ENCODE peak calls at places on chromosomes 2 and 18, in nine cellular contexts. H, X, I, P, O, W, Y, A and T are unnamed samples.

GRCh38 chr2:96769816-96770215 is 9.1 kb downstream of the CNNM4 start:
- DNase-seq in H (no peak), X (no peak), I (no peak), P (no peak), O (peak; percentile 66), W (no peak), Y (no peak), A (no peak), T (no peak)

GRCh38 chr2:239302808-239303557 is 97.8 kb downstream of the HDAC4 start:
- DNase-seq in H (no peak), X (no peak), I (no peak), P (no peak), O (no peak), W (no peak), Y (no peak), A (no peak), T (no peak)

GRCh38 chr2:144517825-144518699 is 1.9 kb downstream of the ZEB2 start:
- DNase-seq in H (no peak), X (no peak), I (no peak), P (peak; percentile 74), O (no peak), W (peak; percentile 39), Y (peak; percentile 48), A (no peak), T (peak; percentile 54)

GRCh38 chr18:9366126-9366714 is 31.6 kb downstream of the TWSG1 start:
- DNase-seq in H (peak; percentile 61), X (peak; percentile 40), I (no peak), P (no peak), O (peak; percentile 31), W (no peak), Y (peak; percentile 64), A (peak; percentile 52), T (peak; percentile 59)

GRCh38 chr2:160484859-160485520 is 8.6 kb downstream of the RBMS1 start:
- DNase-seq in H (no peak), X (no peak), I (no peak), P (no peak), O (no peak), W (no peak), Y (no peak), A (no peak), T (no peak)

GRCh38 chr2:79180092-79180491 is 20.5 kb upstream of the REG3A start:
- DNase-seq in H (no peak), X (no peak), I (no peak), P (no peak), O (no peak), W (no peak), Y (no peak), A (no peak), T (peak; percentile 21)

GRCh38 chr18:10274327-10274726 is 180.1 kb upstream of the APCDD1 start:
- DNase-seq in H (no peak), X (peak; percentile 38), I (no peak), P (no peak), O (no peak), W (no peak), Y (no peak), A (no peak), T (no peak)

GRCh38 chr2:24855703-24856102 is 62.5 kb downstream of the CENPO start:
- DNase-seq in H (peak; percentile 67), X (peak; percentile 57), I (no peak), P (no peak), O (no peak), W (no peak), Y (peak; percentile 45), A (no peak), T (peak; percentile 23)

GRCh38 chr2:179655627-179656026 is 205.8 kb downstream of the ZNF385B start:
- DNase-seq in H (no peak), X (peak; percentile 84), I (no peak), P (no peak), O (no peak), W (no peak), Y (peak; percentile 33), A (no peak), T (no peak)

GRCh38 chr2:117411983-117412382 is 402.5 kb upstream of the DDX18 start:
- DNase-seq in H (no peak), X (no peak), I (peak; percentile 39), P (peak; percentile 65), O (no peak), W (no peak), Y (no peak), A (no peak), T (no peak)

GRCh38 chr18:44826418-44827259 is 146.0 kb downstream of the SETBP1 start:
- DNase-seq in H (peak; percentile 78), X (peak; percentile 83), I (peak; percentile 74), P (no peak), O (no peak), W (no peak), Y (peak; percentile 98), A (no peak), T (peak; percentile 77)

GRCh38 chr2:207117668-207118067 is 48.1 kb downstream of the KLF7 start:
- DNase-seq in H (no peak), X (no peak), I (no peak), P (no peak), O (peak; percentile 21), W (no peak), Y (no peak), A (no peak), T (no peak)

GRCh38 chr2:20370191-20370590 is 19.5 kb upstream of the PUM2 start:
- DNase-seq in H (peak; percentile 26), X (peak; percentile 68), I (peak; percentile 26), P (no peak), O (no peak), W (no peak), Y (no peak), A (no peak), T (no peak)

GRCh38 chr2:163266772-163267171 is 428.2 kb upstream of the KCNH7 start:
- DNase-seq in H (no peak), X (peak; percentile 81), I (peak; percentile 75), P (no peak), O (no peak), W (no peak), Y (peak; percentile 98), A (no peak), T (no peak)

GRCh38 chr2:58594175-58594574 is 353.1 kb upstream of the FANCL start:
- DNase-seq in H (no peak), X (no peak), I (no peak), P (peak; percentile 64), O (peak; percentile 34), W (peak; percentile 1), Y (no peak), A (no peak), T (peak; percentile 6)

GRCh38 chr18:59022167-59022945 is 117.3 kb upstream of the SEC11C start:
- DNase-seq in H (no peak), X (no peak), I (no peak), P (no peak), O (peak; percentile 72), W (no peak), Y (peak; percentile 30), A (no peak), T (no peak)

GRCh38 chr2:237726401-237726830 is 72.2 kb upstream of the RBM44 start:
- DNase-seq in H (no peak), X (peak; percentile 88), I (no peak), P (no peak), O (peak; percentile 65), W (no peak), Y (peak; percentile 84), A (no peak), T (no peak)

GRCh38 chr2:121662651-121663050 is 13.4 kb upstream of the CLASP1 start:
- DNase-seq in H (no peak), X (peak; percentile 60), I (no peak), P (no peak), O (no peak), W (no peak), Y (peak; percentile 13), A (no peak), T (no peak)

GRCh38 chr2:187541086-187542085 is 12.8 kb downstream of the TFPI start:
- DNase-seq in H (peak; percentile 35), X (peak; percentile 94), I (no peak), P (no peak), O (no peak), W (no peak), Y (peak; percentile 96), A (no peak), T (no peak)

GRCh38 chr2:85413592-85414421 is 3.6 kb upstream of the CAPG start:
- DNase-seq in H (peak; percentile 90), X (peak; percentile 46), I (peak; percentile 61), P (no peak), O (no peak), W (no peak), Y (peak; percentile 59), A (peak; percentile 71), T (peak; percentile 69)

GRCh38 chr2:83221258-83221657 is 1237.8 kb downstream of the SUCLG1 start:
- DNase-seq in H (no peak), X (peak; percentile 0), I (no peak), P (no peak), O (no peak), W (no peak), Y (peak; percentile 18), A (no peak), T (no peak)

GRCh38 chr2:83229443-83229842 is 1229.6 kb downstream of the SUCLG1 start:
- DNase-seq in H (no peak), X (no peak), I (no peak), P (no peak), O (no peak), W (no peak), Y (no peak), A (no peak), T (no peak)

GRCh38 chr2:83224591-83224990 is 1234.5 kb downstream of the SUCLG1 start:
- DNase-seq in H (no peak), X (no peak), I (no peak), P (no peak), O (no peak), W (no peak), Y (no peak), A (no peak), T (no peak)
- H2AFZ ChIP-seq in H (no peak overlapping the region), X (no peak overlapping the region), I (no peak overlapping the region), P (no peak overlapping the region), O (no peak overlapping the region), W (no peak overlapping the region), Y (no peak overlapping the region), A (no peak overlapping the region), T (no peak overlapping the region)

GRCh38 chr2:28096421-28096820 is 205.9 kb downstream of the BABAM2 start:
- DNase-seq in H (no peak), X (peak; percentile 49), I (no peak), P (no peak), O (no peak), W (no peak), Y (peak; percentile 35), A (no peak), T (no peak)
- H3K4me2 ChIP-seq in H (no peak overlapping the region), X (peak overlapping the region; percentile 67), I (no peak overlapping the region), P (no peak overlapping the region), O (no peak overlapping the region), W (no peak overlapping the region), Y (no peak overlapping the region), A (no peak overlapping the region), T (no peak overlapping the region)

GRCh38 chr2:111118455-111119003 is 2.2 kb upstream of the BCL2L11 start:
- DNase-seq in H (peak; percentile 18), X (no peak), I (no peak), P (peak; percentile 66), O (no peak), W (no peak), Y (no peak), A (peak; percentile 63), T (peak; percentile 63)
- H2AFZ ChIP-seq in H (peak overlapping the region; percentile 81), X (peak overlapping the region; percentile 86), I (no peak overlapping the region), P (peak overlapping the region; percentile 36), O (no peak overlapping the region), W (peak overlapping the region; percentile 45), Y (no peak overlapping the region), A (peak overlapping the region; percentile 8), T (peak overlapping the region; percentile 30)

DNA sequence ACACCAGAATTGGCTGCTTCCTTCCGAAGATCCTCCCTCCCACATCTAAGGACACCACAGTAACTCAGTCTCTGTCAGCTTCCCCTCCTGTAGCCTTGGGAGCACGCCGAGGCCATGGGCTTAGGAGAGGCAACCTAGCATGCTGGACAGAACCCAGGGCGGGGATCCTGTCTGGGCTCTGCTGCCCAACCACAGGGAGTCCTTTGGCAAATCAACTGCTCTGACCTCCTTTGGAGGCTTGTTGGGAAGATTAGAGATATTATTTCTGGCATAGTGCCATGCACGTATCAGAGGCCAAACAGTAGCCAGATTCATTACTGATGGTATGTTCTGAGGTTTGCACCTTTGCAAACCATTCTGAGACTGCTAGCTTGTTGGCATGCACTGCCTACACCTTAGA is 262.7 kb upstream of the EPAS1 start:
- DNase-seq in H (no peak), X (no peak), I (no peak), P (no peak), O (no peak), W (no peak), Y (peak; percentile 85), A (no peak), T (no peak)
- H3K4me2 ChIP-seq in H (no peak overlapping the region), X (no peak overlapping the region), I (no peak overlapping the region), P (no peak overlapping the region), O (no peak overlapping the region), W (no peak overlapping the region), Y (no peak overlapping the region), A (no peak overlapping the region), T (no peak overlapping the region)